ENCODE peak calls at places on chromosomes 1 and 21, in seven cellular contexts. Z, V, T, U, Y, S and C are unnamed samples.

GRCh38 chr21:29213513-29214385 is 83.3 kb downstream of the MAP3K7CL start:
- DNase-seq in Z (no peak), V (no peak), T (no peak), U (no peak), Y (no peak), S (no peak), C (no peak)

GRCh38 chr21:25094695-25095094 is 512.6 kb downstream of the MRPL39 start:
- DNase-seq in Z (no peak), V (no peak), T (no peak), U (no peak), Y (no peak), S (no peak), C (no peak)

GRCh38 chr1:178503849-178504248 is 7.1 kb upstream of the CLEC20A start:
- DNase-seq in Z (no peak), V (no peak), T (no peak), U (no peak), Y (no peak), S (no peak), C (no peak)

GRCh38 chr21:25938673-25939395 is 204.1 kb downstream of the GABPA start:
- DNase-seq in Z (no peak), V (peak), T (peak), U (no peak), Y (no peak), S (no peak), C (peak)

GRCh38 chr21:21373969-21374368 is 375.8 kb downstream of the NCAM2 start:
- DNase-seq in Z (no peak), V (no peak), T (no peak), U (no peak), Y (no peak), S (no peak), C (peak)

GRCh38 chr1:14897997-14898645 is 255.4 kb upstream of the TMEM51 start:
- DNase-seq in Z (no peak), V (no peak), T (no peak), U (no peak), Y (no peak), S (no peak), C (no peak)

GRCh38 chr1:116990612-116991151 is 10.9 kb upstream of the CD101 start:
- DNase-seq in Z (no peak), V (peak), T (no peak), U (peak), Y (peak), S (no peak), C (peak)

GRCh38 chr1:221035680-221036153 is 156.5 kb downstream of the HLX start:
- DNase-seq in Z (no peak), V (peak), T (peak), U (no peak), Y (no peak), S (no peak), C (peak)

GRCh38 chr1:118928739-118929554 is 59.2 kb downstream of the TBX15 start:
- DNase-seq in Z (no peak), V (peak), T (peak), U (no peak), Y (no peak), S (peak), C (peak)

GRCh38 chr1:225655509-225656258 is 2.8 kb upstream of the ENAH start:
- DNase-seq in Z (no peak), V (peak), T (peak), U (peak), Y (peak), S (no peak), C (peak)

GRCh38 chr1:111989531-111990025 is at the start of gene KCND3:
- DNase-seq in Z (no peak), V (no peak), T (peak), U (peak), Y (peak), S (no peak), C (peak)

GRCh38 chr1:111988743-111989453 is 570 bp downstream of the KCND3 start:
- DNase-seq in Z (no peak), V (no peak), T (peak), U (peak), Y (no peak), S (no peak), C (no peak)

GRCh38 chr1:111987502-111987901 is 2.0 kb downstream of the KCND3 start:
- DNase-seq in Z (no peak), V (no peak), T (no peak), U (no peak), Y (peak), S (no peak), C (no peak)

GRCh38 chr1:111990026-111990877 is 784 bp upstream of the KCND3 start:
- DNase-seq in Z (no peak), V (no peak), T (peak), U (peak), Y (peak), S (no peak), C (no peak)

GRCh38 chr1:111988377-111988742 is 1.1 kb downstream of the KCND3 start:
- DNase-seq in Z (no peak), V (no peak), T (no peak), U (no peak), Y (no peak), S (no peak), C (no peak)
- H3K4me3 ChIP-seq in Z (no peak), V (no peak), T (no peak), U (peak), Y (no peak), S (no peak), C (no peak)

GRCh38 chr21:42236693-42237092 is 17.8 kb downstream of the ABCG1 start:
- DNase-seq in Z (peak), V (no peak), T (no peak), U (peak), Y (no peak), S (no peak), C (no peak)
- H3K4me3 ChIP-seq in Z (peak), V (no peak), T (no peak), U (peak), Y (no peak), S (no peak), C (no peak)

DNA sequence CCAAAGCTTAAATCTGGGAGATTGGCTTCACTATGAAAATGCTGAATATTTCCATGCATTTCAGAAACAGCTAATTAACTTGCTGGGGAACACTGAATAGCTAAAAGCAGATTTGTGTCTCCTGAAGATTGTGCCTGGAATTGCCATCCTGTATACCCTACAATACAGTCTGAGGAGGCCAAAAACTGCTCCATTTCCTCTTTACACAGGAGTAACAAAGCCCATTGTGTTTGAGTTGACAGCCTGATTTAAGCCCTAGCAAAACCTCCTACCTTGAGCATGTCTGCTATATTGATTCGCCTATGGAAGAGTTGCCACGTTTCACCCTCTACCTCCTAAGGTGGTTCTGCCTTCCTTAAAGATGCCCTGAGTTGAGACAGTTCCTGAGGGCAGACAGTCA is 1.5 kb upstream of the PIK3R3 start:
- DNase-seq in Z (no peak), V (no peak), T (no peak), U (no peak), Y (no peak), S (no peak), C (no peak)
- H3K4me3 ChIP-seq in Z (no peak), V (no peak), T (no peak), U (peak), Y (no peak), S (peak), C (no peak)

GRCh38 chr1:150926094-150926741 is at the start of gene SETDB1:
- DNase-seq in Z (peak), V (peak), T (peak), U (peak), Y (peak), S (peak), C (peak)
- H3K4me3 ChIP-seq in Z (peak), V (peak), T (peak), U (peak), Y (peak), S (peak), C (peak)

DNA sequence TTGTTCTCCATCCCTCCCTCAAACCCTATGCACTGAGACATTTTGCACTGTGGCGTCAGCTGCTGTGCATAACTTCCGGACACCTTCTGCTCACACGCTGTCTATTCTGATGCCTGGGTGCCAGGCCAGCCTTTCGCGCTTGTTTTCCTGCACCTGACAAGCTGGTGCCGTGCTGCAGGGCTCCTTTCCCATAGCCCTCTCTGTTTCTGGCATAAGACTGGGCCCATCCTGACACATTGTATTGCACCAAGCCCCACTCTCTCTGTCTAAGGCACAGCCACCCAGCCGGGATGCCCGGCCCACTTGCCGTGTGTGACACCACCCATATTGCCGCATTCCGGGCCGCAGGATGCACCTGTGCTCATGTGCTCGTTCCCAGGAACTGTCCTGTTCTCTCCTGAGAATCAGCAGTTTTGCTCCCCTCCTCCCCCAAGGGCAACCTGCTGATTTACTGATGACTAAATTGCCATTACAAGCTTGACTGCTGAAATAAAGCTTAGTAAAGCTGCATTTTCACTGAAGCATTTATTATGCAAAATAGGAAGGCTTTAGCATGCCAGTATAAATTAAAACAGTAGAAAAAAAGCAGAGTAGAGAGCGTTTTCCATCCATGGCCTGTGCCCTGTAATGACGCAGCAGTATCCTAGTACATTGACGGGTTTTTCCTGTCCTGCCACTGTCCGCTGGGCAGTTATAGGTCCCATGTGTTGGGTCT is 88.0 kb downstream of the CD247 start:
- DNase-seq in Z (no peak), V (no peak), T (no peak), U (no peak), Y (no peak), S (no peak), C (no peak)
- H3K4me3 ChIP-seq in Z (no peak), V (no peak), T (no peak), U (no peak), Y (no peak), S (no peak), C (no peak)

DNA sequence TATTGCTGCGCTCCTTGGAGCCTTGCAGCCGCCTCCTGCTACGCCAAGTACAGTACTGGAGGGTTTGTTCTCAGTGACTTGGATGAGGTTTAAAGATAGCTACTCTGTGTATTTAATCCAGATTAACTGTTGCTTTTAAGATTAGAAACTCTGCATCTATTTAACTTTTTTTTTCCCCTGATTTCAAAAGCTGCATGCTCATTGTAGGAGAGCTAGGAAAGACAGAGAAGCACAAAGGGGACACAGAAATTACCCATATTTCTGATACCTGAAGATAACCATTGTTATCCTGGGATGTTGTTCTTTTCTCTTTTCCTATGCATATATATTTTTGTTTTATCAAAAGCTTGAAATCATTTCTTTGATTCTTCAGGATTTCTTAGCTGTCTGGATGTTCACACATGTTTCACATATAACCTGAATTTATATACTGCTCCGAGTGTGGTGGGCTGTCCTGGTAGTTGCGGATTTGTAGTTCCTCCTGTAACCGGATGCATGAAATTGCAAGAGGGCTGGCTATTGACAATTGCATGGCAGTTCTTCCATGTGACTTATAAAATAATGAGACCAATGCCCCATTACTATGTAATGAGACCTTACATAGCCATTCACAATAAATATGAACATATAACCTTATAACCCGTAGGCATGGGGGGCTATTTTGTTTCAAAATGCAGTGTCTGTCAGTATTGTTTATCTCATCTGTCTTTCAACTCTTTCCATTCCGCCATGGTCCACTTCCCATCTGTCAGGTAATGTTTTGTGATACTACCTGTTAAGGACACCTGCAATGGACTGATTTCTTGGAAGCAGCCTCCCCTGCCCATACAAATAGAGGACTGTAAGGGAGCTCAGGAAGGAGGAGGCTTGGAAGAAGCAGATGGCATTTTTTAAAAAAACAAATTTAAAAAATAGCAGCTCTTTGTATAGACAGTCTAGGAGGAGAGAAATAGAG is 1.4 kb downstream of the RAVER2 start:
- DNase-seq in Z (no peak), V (no peak), T (no peak), U (no peak), Y (no peak), S (peak), C (peak)
- H3K4me3 ChIP-seq in Z (peak), V (peak), T (peak), U (peak), Y (no peak), S (peak), C (peak)